ENCODE peak calls at places on chromosomes 13 and 19, in seven cellular contexts. X, E, Q, B, P, N and D are unnamed samples.

GRCh38 chr13:95267662-95268369 is 33.4 kb downstream of the ABCC4 start:
- DNase-seq in X (peak; percentile 36), E (no peak), Q (peak; percentile 17), B (no peak), P (peak; percentile 76), N (peak; percentile 76), D (peak; percentile 64)

GRCh38 chr19:14405758-14406644 is 13.1 kb downstream of the DDX39A start:
- DNase-seq in X (peak; percentile 81), E (peak; percentile 99), Q (peak; percentile 78), B (peak; percentile 89), P (peak; percentile 96), N (peak; percentile 71), D (peak; percentile 63)

GRCh38 chr19:47226426-47227346 is 4.3 kb downstream of the BBC3 start:
- DNase-seq in X (peak; percentile 95), E (peak; percentile 75), Q (peak; percentile 82), B (peak; percentile 76), P (peak; percentile 79), N (peak; percentile 84), D (peak; percentile 50)

GRCh38 chr19:37342753-37343152 is 28.1 kb upstream of the ZNF527 start:
- DNase-seq in X (no peak), E (no peak), Q (no peak), B (no peak), P (no peak), N (no peak), D (no peak)

GRCh38 chr13:73465629-73465974 is 406.8 kb downstream of the KLF5 start:
- DNase-seq in X (peak; percentile 48), E (no peak), Q (no peak), B (peak; percentile 26), P (peak; percentile 56), N (peak; percentile 6), D (peak; percentile 96)

GRCh38 chr19:10602330-10603083 is 15.4 kb upstream of the AP1M2 start:
- DNase-seq in X (peak; percentile 90), E (peak; percentile 86), Q (peak; percentile 81), B (peak; percentile 26), P (peak; percentile 91), N (peak; percentile 83), D (peak; percentile 52)

GRCh38 chr13:75993246-75993645 is 357.1 kb downstream of the LMO7 start:
- DNase-seq in X (no peak), E (no peak), Q (no peak), B (no peak), P (no peak), N (no peak), D (no peak)

GRCh38 chr13:20461860-20462532 is 63.7 kb downstream of the CRYL1 start:
- DNase-seq in X (no peak), E (no peak), Q (peak; percentile 43), B (no peak), P (no peak), N (no peak), D (no peak)

GRCh38 chr19:485122-485521 is 11.2 kb upstream of the MADCAM1 start:
- DNase-seq in X (no peak), E (no peak), Q (no peak), B (no peak), P (no peak), N (no peak), D (no peak)

GRCh38 chr19:51702754-51703654 is 9.9 kb downstream of the SPACA6 start:
- DNase-seq in X (peak; percentile 70), E (peak; percentile 91), Q (peak; percentile 51), B (no peak), P (peak; percentile 54), N (no peak), D (no peak)

GRCh38 chr13:101639711-101640110 is 187.2 kb downstream of the ITGBL1 start:
- DNase-seq in X (no peak), E (no peak), Q (no peak), B (no peak), P (no peak), N (no peak), D (no peak)

GRCh38 chr13:21061077-21061945 is at the start of gene LATS2:
- DNase-seq in X (peak; percentile 95), E (peak; percentile 96), Q (peak; percentile 95), B (peak; percentile 82), P (peak; percentile 98), N (peak; percentile 62), D (peak; percentile 87)

GRCh38 chr13:24085662-24086061 is 74.9 kb upstream of the SPATA13 start:
- DNase-seq in X (no peak), E (no peak), Q (no peak), B (no peak), P (no peak), N (no peak), D (no peak)

GRCh38 chr13:114222461-114222968 is 12.2 kb upstream of the CDC16 start:
- DNase-seq in X (no peak), E (no peak), Q (no peak), B (no peak), P (no peak), N (no peak), D (no peak)

GRCh38 chr13:67619987-67620386 is 389.9 kb upstream of the PCDH9 start:
- DNase-seq in X (no peak), E (no peak), Q (no peak), B (no peak), P (peak; percentile 4), N (no peak), D (no peak)

GRCh38 chr13:23378009-23378632 is 55.4 kb downstream of the SACS start:
- DNase-seq in X (peak; percentile 37), E (no peak), Q (peak; percentile 64), B (no peak), P (peak; percentile 68), N (peak; percentile 38), D (peak; percentile 88)

GRCh38 chr13:50989476-50989875 is 79.9 kb downstream of the RNASEH2B start:
- DNase-seq in X (no peak), E (peak; percentile 55), Q (peak; percentile 66), B (no peak), P (peak; percentile 57), N (no peak), D (no peak)

GRCh38 chr19:29714371-29714952 is 599 bp downstream of the C19orf12 start:
- DNase-seq in X (no peak), E (no peak), Q (no peak), B (no peak), P (no peak), N (peak; percentile 48), D (no peak)

GRCh38 chr19:17998827-17999150 is 9.2 kb upstream of the ARRDC2 start:
- DNase-seq in X (no peak), E (no peak), Q (no peak), B (no peak), P (no peak), N (no peak), D (no peak)

GRCh38 chr19:46861691-46862503 is 1.1 kb downstream of the ARHGAP35 start:
- DNase-seq in X (peak; percentile 53), E (no peak), Q (peak; percentile 25), B (no peak), P (no peak), N (no peak), D (peak; percentile 32)

GRCh38 chr13:19329365-19329764 is 147.7 kb upstream of the TUBA3C start:
- DNase-seq in X (no peak), E (no peak), Q (no peak), B (no peak), P (no peak), N (no peak), D (no peak)

GRCh38 chr13:19332380-19332779 is 150.8 kb upstream of the TUBA3C start:
- DNase-seq in X (no peak), E (no peak), Q (no peak), B (no peak), P (no peak), N (no peak), D (no peak)
- H3K9me3 ChIP-seq in X (no peaks in the 10 kb centered on the region), E (peaks cover 57% of the 10 kb centered on the region), Q (no peaks in the 10 kb centered on the region), B (no peaks in the 10 kb centered on the region), P (no peaks in the 10 kb centered on the region), N (no peaks in the 10 kb centered on the region), D (peaks cover 16% of the 10 kb centered on the region)

GRCh38 chr13:110554946-110555345 is 6.6 kb downstream of the RAB20 start:
- DNase-seq in X (no peak), E (no peak), Q (no peak), B (no peak), P (no peak), N (no peak), D (no peak)

GRCh38 chr13:110555601-110556223 is 5.8 kb downstream of the RAB20 start:
- DNase-seq in X (peak; percentile 71), E (no peak), Q (no peak), B (no peak), P (peak; percentile 56), N (no peak), D (no peak)

GRCh38 chr13:110557610-110558305 is 3.8 kb downstream of the RAB20 start:
- DNase-seq in X (no peak), E (no peak), Q (no peak), B (no peak), P (no peak), N (no peak), D (no peak)

GRCh38 chr13:110556224-110556606 is 5.3 kb downstream of the RAB20 start:
- DNase-seq in X (no peak), E (no peak), Q (no peak), B (no peak), P (no peak), N (no peak), D (no peak)

GRCh38 chr13:110557082-110557481 is 4.4 kb downstream of the RAB20 start:
- DNase-seq in X (no peak), E (no peak), Q (no peak), B (no peak), P (no peak), N (no peak), D (no peak)
- H3K4me1 ChIP-seq in X (peaks cover 10% of the 10 kb centered on the region), E (peaks cover 7% of the 10 kb centered on the region), Q (no peaks in the 10 kb centered on the region), B (peaks cover 9% of the 10 kb centered on the region), P (peaks cover 30% of the 10 kb centered on the region), N (peaks cover 9% of the 10 kb centered on the region), D (peaks cover 9% of the 10 kb centered on the region)

DNA sequence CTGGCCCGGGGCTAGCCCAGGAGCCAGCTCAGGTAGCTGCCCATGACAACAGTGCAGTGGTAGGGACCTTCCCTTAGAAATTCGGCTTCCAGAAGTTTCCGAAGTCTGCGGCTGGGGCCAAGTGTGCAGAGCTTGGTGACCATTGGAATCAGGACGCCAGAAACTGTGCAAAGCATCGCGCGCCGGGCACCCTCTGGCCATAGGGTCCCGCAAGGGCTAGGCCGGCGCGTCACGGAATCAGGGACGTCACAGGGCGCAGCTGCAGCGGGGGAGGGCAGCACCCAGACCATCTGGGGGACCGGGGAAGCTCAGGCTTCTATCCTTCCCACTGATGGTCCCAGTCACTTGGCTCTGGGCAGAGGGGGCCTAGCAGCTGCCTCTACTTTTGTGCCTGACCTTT is 219.1 kb downstream of the MTUS2 start:
- DNase-seq in X (no peak), E (no peak), Q (no peak), B (no peak), P (no peak), N (no peak), D (no peak)
- H3K9me3 ChIP-seq in X (no peaks in the 10 kb centered on the region), E (no peaks in the 10 kb centered on the region), Q (peaks cover under 1% of the 10 kb centered on the region), B (no peaks in the 10 kb centered on the region), P (no peaks in the 10 kb centered on the region), N (no peaks in the 10 kb centered on the region), D (peaks cover 18% of the 10 kb centered on the region)

GRCh38 chr19:42113641-42114348 is 18.5 kb downstream of the POU2F2 start:
- DNase-seq in X (no peak), E (peak; percentile 80), Q (no peak), B (peak; percentile 64), P (peak; percentile 67), N (peak; percentile 97), D (peak; percentile 96)

GRCh38 chr19:42110658-42111057 is 21.6 kb downstream of the POU2F2 start:
- DNase-seq in X (no peak), E (no peak), Q (no peak), B (no peak), P (no peak), N (no peak), D (no peak)

GRCh38 chr19:42111384-42111783 is 20.9 kb downstream of the POU2F2 start:
- DNase-seq in X (no peak), E (no peak), Q (no peak), B (no peak), P (no peak), N (no peak), D (peak; percentile 79)

GRCh38 chr19:42109896-42110295 is 22.4 kb downstream of the POU2F2 start:
- DNase-seq in X (no peak), E (no peak), Q (no peak), B (no peak), P (no peak), N (no peak), D (no peak)

GRCh38 chr19:42111811-42112210 is 20.4 kb downstream of the POU2F2 start:
- DNase-seq in X (no peak), E (no peak), Q (no peak), B (no peak), P (no peak), N (no peak), D (peak; percentile 79)
- H3K4me1 ChIP-seq in X (peaks cover 3% of the 10 kb centered on the region), E (peaks cover 9% of the 10 kb centered on the region), Q (no peaks in the 10 kb centered on the region), B (peaks cover 37% of the 10 kb centered on the region), P (peaks cover 6% of the 10 kb centered on the region), N (peaks cover 28% of the 10 kb centered on the region), D (peaks cover 50% of the 10 kb centered on the region)